ENCODE peak calls at places on chromosomes 5 and 9, in nine cellular contexts. C, G, H, W, O, I, S, X and N are unnamed samples.

GRCh38 chr9:5582835-5583195 is 46.1 kb upstream of the RIC1 start:
- DNase-seq in C (peak), G (peak), H (peak), W (peak), O (no peak), I (no peak), S (no peak), X (no peak), N (peak)

GRCh38 chr5:124741711-124742496 is 4.5 kb downstream of the ZNF608 start:
- DNase-seq in C (peak), G (no peak), H (peak), W (no peak), O (no peak), I (no peak), S (no peak), X (no peak), N (peak)

GRCh38 chr5:14439087-14439841 is 142.3 kb upstream of the OTULINL start:
- DNase-seq in C (no peak), G (no peak), H (no peak), W (no peak), O (no peak), I (no peak), S (no peak), X (no peak), N (no peak)

GRCh38 chr5:60540855-60541805 is 158.8 kb downstream of the DEPDC1B start:
- DNase-seq in C (peak), G (no peak), H (no peak), W (no peak), O (no peak), I (no peak), S (no peak), X (no peak), N (peak)

GRCh38 chr5:66284588-66285342 is 140.7 kb downstream of the SREK1 start:
- DNase-seq in C (no peak), G (no peak), H (no peak), W (no peak), O (peak), I (no peak), S (no peak), X (no peak), N (no peak)

GRCh38 chr5:126909856-126910255 is 120.5 kb downstream of the MARCHF3 start:
- DNase-seq in C (no peak), G (peak), H (no peak), W (no peak), O (no peak), I (no peak), S (no peak), X (no peak), N (no peak)

GRCh38 chr5:147479949-147480348 is 29.9 kb downstream of the DPYSL3 start:
- DNase-seq in C (peak), G (no peak), H (no peak), W (no peak), O (no peak), I (no peak), S (no peak), X (no peak), N (peak)

GRCh38 chr9:89750117-89750551 is 145.3 kb downstream of the GADD45G start:
- DNase-seq in C (no peak), G (no peak), H (no peak), W (peak), O (no peak), I (peak), S (no peak), X (no peak), N (no peak)

GRCh38 chr9:134325096-134325812 is 1.0 kb upstream of the RXRA start:
- DNase-seq in C (peak), G (no peak), H (peak), W (no peak), O (peak), I (no peak), S (no peak), X (no peak), N (peak)

GRCh38 chr5:116646611-116647289 is 72.1 kb upstream of the SEMA6A start:
- DNase-seq in C (no peak), G (no peak), H (no peak), W (no peak), O (peak), I (no peak), S (no peak), X (no peak), N (no peak)

GRCh38 chr5:137470111-137470920 is 28.8 kb downstream of the SPOCK1 start:
- DNase-seq in C (peak), G (peak), H (peak), W (no peak), O (no peak), I (no peak), S (no peak), X (peak), N (peak)

GRCh38 chr5:1390861-1391600 is 46.1 kb upstream of the CLPTM1L start:
- DNase-seq in C (no peak), G (no peak), H (no peak), W (no peak), O (no peak), I (no peak), S (no peak), X (no peak), N (no peak)

GRCh38 chr9:88106492-88106891 is 31.8 kb downstream of the SPATA31C2 start:
- DNase-seq in C (peak), G (no peak), H (peak), W (no peak), O (no peak), I (no peak), S (no peak), X (no peak), N (peak)

GRCh38 chr5:144332265-144332664 is 161.6 kb downstream of the KCTD16 start:
- DNase-seq in C (peak), G (no peak), H (no peak), W (no peak), O (no peak), I (no peak), S (no peak), X (no peak), N (no peak)

GRCh38 chr5:138641547-138642298 is 66.5 kb upstream of the HSPA9 start:
- DNase-seq in C (peak), G (peak), H (peak), W (peak), O (peak), I (peak), S (peak), X (no peak), N (peak)

GRCh38 chr9:130639866-130640555 is 24.4 kb upstream of the PRDM12 start:
- DNase-seq in C (no peak), G (no peak), H (no peak), W (no peak), O (no peak), I (no peak), S (no peak), X (no peak), N (no peak)

GRCh38 chr9:123924727-123925126 is 5.2 kb downstream of the DENND1A start:
- DNase-seq in C (no peak), G (no peak), H (no peak), W (no peak), O (no peak), I (no peak), S (no peak), X (no peak), N (no peak)

GRCh38 chr9:114629563-114630090 is 18.5 kb downstream of the TMEM268 start:
- DNase-seq in C (no peak), G (no peak), H (no peak), W (no peak), O (no peak), I (no peak), S (no peak), X (no peak), N (no peak)

GRCh38 chr9:130331573-130331972 is 66.0 kb downstream of the HMCN2 start:
- DNase-seq in C (peak), G (no peak), H (peak), W (peak), O (no peak), I (no peak), S (no peak), X (no peak), N (peak)